ENCODE peak calls at places on chromosomes 4 and X, in six cellular contexts. G is cardiac muscle cell, R is skeletal muscle cell, P is ascending aorta, U is adipocyte, V is tibial artery. S is an unnamed sample.
A peak's percentile ranks its signal among the peaks of the same experiment; 100 is the strongest.

GRCh38 chrX:121832446-121832845 is 785.0 kb downstream of the GLUD2 start:
- DNase-seq in V (no peak), R (no peak), U (peak; percentile 50), P (no peak), G (no peak), S (no peak)

GRCh38 chr4:168212656-168213055 is 105.9 kb downstream of the DDX60 start:
- DNase-seq in G (no peak), U (no peak), R (no peak), V (no peak), P (no peak), S (no peak)

GRCh38 chr4:186727977-186728519 is 4.4 kb upstream of the FAT1 start:
- DNase-seq in G (peak; percentile 25), R (no peak), V (no peak), P (no peak), U (peak; percentile 21), S (no peak)

GRCh38 chrX:54223581-54223980 is 40.5 kb upstream of the FAM120C start:
- DNase-seq in U (no peak), R (no peak), P (no peak), G (peak; percentile 2), V (no peak), S (no peak)

GRCh38 chr4:140296335-140296753 is 77.1 kb upstream of the SCOC start:
- DNase-seq in G (no peak), V (peak; percentile 87), P (no peak), U (peak; percentile 94), R (peak; percentile 71), S (no peak)

GRCh38 chr4:5751918-5752802 is 41.2 kb downstream of the EVC start:
- DNase-seq in R (peak; percentile 96), U (peak; percentile 30), P (no peak), G (no peak), V (peak; percentile 34), S (no peak)

GRCh38 chr4:113116414-113117345 is 67.2 kb downstream of the ANK2 start:
- DNase-seq in V (no peak), P (no peak), U (no peak), G (no peak), R (no peak), S (no peak)

GRCh38 chrX:15913161-15913560 is 58.5 kb upstream of the AP1S2 start:
- DNase-seq in G (no peak), U (no peak), P (no peak), V (no peak), R (no peak), S (no peak)

GRCh38 chr4:6471303-6472007 is 959 bp downstream of the PPP2R2C start:
- DNase-seq in V (peak; percentile 53), R (no peak), U (peak; percentile 8), G (no peak), P (no peak), S (no peak)

GRCh38 chrX:153380691-153381090 is 20.5 kb downstream of the PNMA6E start:
- DNase-seq in R (no peak), P (no peak), U (no peak), V (no peak), G (no peak), S (no peak)

DNA sequence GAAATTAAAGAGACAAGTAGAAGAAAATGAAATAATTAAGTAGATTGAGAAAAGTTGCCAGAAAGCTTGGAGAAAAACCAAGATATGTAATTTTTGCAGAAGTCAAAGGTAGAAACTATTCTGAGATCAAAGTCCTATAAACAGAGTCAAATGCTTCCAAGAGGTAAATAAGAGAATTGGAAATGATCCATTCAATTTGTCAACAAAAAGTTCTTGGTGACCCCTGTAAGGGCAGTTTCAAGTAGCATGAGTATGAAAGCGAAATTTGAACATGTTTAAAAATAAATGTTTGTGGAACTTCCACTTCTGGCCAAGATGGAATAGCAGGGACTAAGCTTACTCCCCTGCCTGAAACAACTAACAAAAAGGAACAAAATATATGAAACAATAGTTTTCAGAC is 562.0 kb downstream of the SMARCA1 start:
- DNase-seq in R (no peak), V (no peak), G (no peak), P (no peak), U (no peak), S (no peak)
- H3K4me3 ChIP-seq in R (no peak overlapping the region), V (no peak overlapping the region), G (no peak overlapping the region), P (no peak overlapping the region), U (no peak overlapping the region), S (no peak overlapping the region)

DNA sequence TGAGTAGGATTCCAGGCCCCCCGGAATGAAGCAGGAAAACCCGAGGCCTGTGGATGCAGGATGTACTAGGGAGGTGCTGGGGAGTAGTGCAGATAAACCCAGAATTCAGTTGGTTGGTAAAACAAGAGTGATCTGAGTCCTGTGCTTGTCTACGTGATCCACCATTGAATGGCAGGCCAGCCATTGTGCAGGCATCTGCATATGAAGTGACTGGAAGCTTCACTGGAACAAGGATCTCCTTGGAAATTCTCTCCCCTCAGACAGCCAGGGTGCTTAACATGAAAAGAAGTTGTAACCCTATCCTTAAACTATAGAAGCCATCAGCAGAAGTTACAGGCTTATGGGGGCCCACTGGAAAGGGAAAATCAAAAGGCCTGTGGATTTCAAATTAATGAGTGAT is 656 bp upstream of the GSPT2 start:
- DNase-seq in V (no peak), G (no peak), U (no peak), P (no peak), R (no peak), S (no peak)
- H3K4me3 ChIP-seq in V (peak overlapping the region; percentile 74), G (no peak overlapping the region), U (peak overlapping the region; percentile 81), P (peak overlapping the region; percentile 83), R (no peak overlapping the region), S (peak overlapping the region; percentile 70)

GRCh38 chrX:33086886-33087285 is 124.5 kb downstream of the DMD start:
- DNase-seq in P (no peak), R (no peak), G (no peak), V (no peak), U (no peak), S (no peak)
- H3K4me3 ChIP-seq in P (no peak overlapping the region), R (no peak overlapping the region), G (no peak overlapping the region), V (no peak overlapping the region), U (no peak overlapping the region), S (no peak overlapping the region)

GRCh38 chr4:103482893-103483292 is 236.9 kb downstream of the TACR3 start:
- DNase-seq in R (no peak), P (no peak), V (no peak), U (no peak), G (no peak), S (no peak)
- H3K4me3 ChIP-seq in R (no peak overlapping the region), P (no peak overlapping the region), V (no peak overlapping the region), U (no peak overlapping the region), G (no peak overlapping the region), S (no peak overlapping the region)

GRCh38 chrX:131778269-131779218 is 234.7 kb downstream of the OR13H1 start:
- DNase-seq in V (no peak), U (peak; percentile 85), G (no peak), R (no peak), P (no peak), S (no peak)
- H3K4me3 ChIP-seq in V (no peak overlapping the region), U (peak overlapping the region; percentile 85), G (no peak overlapping the region), R (no peak overlapping the region), P (peak overlapping the region; percentile 59), S (no peak overlapping the region)

GRCh38 chr4:19711871-19712270 is 539.8 kb upstream of the SLIT2 start:
- DNase-seq in U (peak; percentile 48), G (no peak), R (peak; percentile 21), V (no peak), P (no peak), S (no peak)
- H3K4me3 ChIP-seq in U (no peak overlapping the region), G (no peak overlapping the region), R (no peak overlapping the region), V (no peak overlapping the region), P (no peak overlapping the region), S (no peak overlapping the region)

GRCh38 chrX:134797390-134797700 is 139.1 kb upstream of the PLAC1 start:
- DNase-seq in P (no peak), G (no peak), R (no peak), V (no peak), U (no peak), S (no peak)
- H3K4me3 ChIP-seq in P (peak overlapping the region; percentile 80), G (peak overlapping the region; percentile 98), R (peak overlapping the region; percentile 80), V (peak overlapping the region; percentile 87), U (peak overlapping the region; percentile 83), S (peak overlapping the region; percentile 70)

GRCh38 chrX:4239650-4240540 is 526.4 kb upstream of the PRKX start:
- DNase-seq in G (no peak), U (no peak), R (no peak), P (no peak), V (no peak), S (no peak)
- H3K4me3 ChIP-seq in G (no peak overlapping the region), U (no peak overlapping the region), R (no peak overlapping the region), P (no peak overlapping the region), V (no peak overlapping the region), S (no peak overlapping the region)

S was measured in Jurkat, Clone E6-1.